ENCODE peak calls at places on chromosomes 16 and 17, in ten cellular contexts. A, B, D, G, U, X, H, S, C and K are unnamed samples.

GRCh38 chr16:48064971-48065370 is 90.8 kb downstream of the ABCC12 start:
- DNase-seq in U (no peak), C (no peak), A (no peak), D (no peak), G (no peak), X (no peak), B (no peak), S (no peak), H (no peak), K (no peak)

GRCh38 chr17:39835038-39835786 is 28.9 kb downstream of the IKZF3 start:
- DNase-seq in U (peak), C (no peak), H (no peak), A (no peak), X (no peak), S (no peak), G (no peak), D (no peak), B (no peak), K (no peak)

GRCh38 chr16:71796501-71796900 is 12.1 kb downstream of the AP1G1 start:
- DNase-seq in G (no peak), D (no peak), S (no peak), A (no peak), B (no peak), U (no peak), C (no peak), H (no peak), X (no peak), K (no peak)

GRCh38 chr17:77580956-77581355 is 377.5 kb upstream of the TNRC6C start:
- DNase-seq in B (peak), H (no peak), D (no peak), U (no peak), X (no peak), C (no peak), A (no peak), S (no peak), G (no peak), K (no peak)

GRCh38 chr16:31268891-31269290 is 9.1 kb downstream of the ITGAM start:
- DNase-seq in H (no peak), D (no peak), S (no peak), A (no peak), G (no peak), X (no peak), B (no peak), U (peak), C (no peak), K (no peak)

GRCh38 chr16:49467540-49468372 is 94.2 kb downstream of the C16orf78 start:
- DNase-seq in A (no peak), C (no peak), D (no peak), G (no peak), X (no peak), U (peak), H (no peak), S (no peak), B (peak), K (no peak)

GRCh38 chr16:73020409-73020884 is 27.5 kb downstream of the ZFHX3 start:
- DNase-seq in S (no peak), X (peak), H (no peak), G (peak), A (peak), C (peak), B (no peak), D (peak), U (no peak), K (peak)

GRCh38 chr17:1829189-1829578 is 518 bp downstream of the SMYD4 start:
- DNase-seq in B (no peak), X (peak), H (no peak), C (peak), G (peak), D (no peak), A (peak), S (no peak), U (no peak), K (peak)

GRCh38 chr16:84925092-84925772 is 86.1 kb downstream of the ZDHHC7 start:
- DNase-seq in A (peak), X (peak), C (peak), B (peak), U (peak), H (no peak), G (peak), S (no peak), D (peak), K (peak)

GRCh38 chr16:57815987-57816745 is 13.9 kb upstream of the KIFC3 start:
- DNase-seq in H (peak), D (peak), S (peak), A (peak), U (peak), X (peak), G (peak), C (peak), B (peak), K (peak)

GRCh38 chr16:1296688-1297412 is 12.6 kb upstream of the UBE2I start:
- DNase-seq in H (no peak), G (peak), S (no peak), B (no peak), C (peak), A (peak), X (peak), D (no peak), U (no peak), K (peak)

DNA sequence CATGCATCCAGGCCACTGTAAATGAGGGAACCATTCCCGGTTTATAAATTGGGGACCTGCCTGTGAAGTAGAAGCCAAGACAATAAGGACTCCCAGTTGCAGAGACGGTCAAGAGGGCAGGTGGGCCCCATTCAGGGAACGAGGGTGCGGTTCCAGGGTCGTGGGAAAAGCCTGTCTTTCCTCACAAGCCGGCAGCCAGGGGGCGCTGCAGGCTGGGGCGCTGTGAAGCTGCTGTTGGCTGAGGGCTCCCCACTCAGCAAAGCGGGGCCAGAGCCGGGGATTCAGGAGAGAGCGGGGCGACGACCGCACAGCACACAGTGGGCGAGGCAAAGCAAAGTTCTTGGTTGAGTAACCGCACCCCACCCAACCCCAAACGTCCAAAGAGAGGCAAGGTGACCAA is 24.9 kb downstream of the CDRT15 start:
- DNase-seq in U (peak), X (no peak), H (no peak), G (no peak), D (peak), A (no peak), B (peak), S (no peak), C (no peak), K (peak)
- TF ChIP-seq CTCF in U (peak), X (no peak), H (peak), G (peak), D (peak), A (no peak), B (peak), S (no peak), C (no peak), K (peak)

GRCh38 chr17:16273499-16273898 is 56.5 kb downstream of the PIGL start:
- DNase-seq in H (no peak), D (no peak), C (peak), B (no peak), S (no peak), U (no peak), A (no peak), X (no peak), G (no peak), K (no peak)
- H3K27ac ChIP-seq in H (no peak), D (no peak), C (no peak), B (no peak), S (no peak), U (no peak), A (no peak), X (no peak), G (no peak), K (no peak)

DNA sequence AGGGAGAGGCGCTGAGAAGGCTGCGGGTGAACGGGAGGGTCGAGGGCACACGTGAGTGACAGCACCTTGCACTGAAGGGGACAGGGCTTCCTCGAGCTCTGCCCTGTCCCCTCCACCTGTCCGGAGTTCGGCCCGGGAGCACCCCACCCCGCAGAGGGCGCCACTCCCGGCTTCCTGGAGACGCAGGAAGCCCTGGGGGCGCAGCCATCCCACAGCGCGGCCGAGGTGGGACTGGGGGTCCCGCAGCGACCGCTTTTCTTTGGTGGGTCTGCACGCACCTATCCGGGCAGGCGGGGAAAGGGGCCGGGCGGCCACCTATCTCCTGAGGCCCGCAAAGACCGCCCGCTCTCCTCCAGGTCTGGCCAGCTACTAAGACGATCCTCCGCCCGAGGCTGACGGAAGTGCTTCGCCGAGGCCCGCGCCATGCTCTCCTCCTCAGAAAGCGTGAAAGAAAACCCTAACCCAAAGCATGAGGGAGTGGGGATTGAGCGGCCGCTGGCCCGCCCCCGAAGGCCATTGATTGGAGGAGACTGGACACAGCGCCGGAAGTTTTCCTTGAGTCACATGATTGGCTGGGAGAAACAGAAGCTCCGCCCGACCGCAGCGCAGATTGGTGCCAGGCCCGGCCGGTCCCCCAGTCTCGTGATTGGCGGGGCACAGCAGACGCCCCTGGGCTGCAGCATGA is 34.4 kb downstream of the DDX19A start:
- DNase-seq in S (peak), G (peak), A (peak), X (peak), H (peak), D (peak), B (peak), U (peak), C (peak), K (peak)
- TF ChIP-seq CTCF in S (no peak), G (peak), A (peak), X (no peak), H (peak), D (peak), B (peak), U (peak), C (peak), K (peak)

GRCh38 chr16:24766057-24766456 is 36.6 kb downstream of the TNRC6A start:
- DNase-seq in X (no peak), S (no peak), U (no peak), C (no peak), A (no peak), B (no peak), G (no peak), H (no peak), D (no peak), K (no peak)
- H3K27ac ChIP-seq in X (no peak), S (no peak), U (no peak), C (no peak), A (no peak), B (no peak), G (no peak), H (no peak), D (no peak), K (no peak)

GRCh38 chr16:78919852-78920251 is 680.7 kb downstream of the MAF start:
- DNase-seq in B (no peak), H (no peak), U (no peak), X (no peak), D (no peak), C (no peak), S (no peak), G (no peak), A (no peak), K (no peak)
- TF ChIP-seq CTCF in B (no peak), H (no peak), U (no peak), X (no peak), D (no peak), C (no peak), S (no peak), G (no peak), A (no peak), K (no peak)

DNA sequence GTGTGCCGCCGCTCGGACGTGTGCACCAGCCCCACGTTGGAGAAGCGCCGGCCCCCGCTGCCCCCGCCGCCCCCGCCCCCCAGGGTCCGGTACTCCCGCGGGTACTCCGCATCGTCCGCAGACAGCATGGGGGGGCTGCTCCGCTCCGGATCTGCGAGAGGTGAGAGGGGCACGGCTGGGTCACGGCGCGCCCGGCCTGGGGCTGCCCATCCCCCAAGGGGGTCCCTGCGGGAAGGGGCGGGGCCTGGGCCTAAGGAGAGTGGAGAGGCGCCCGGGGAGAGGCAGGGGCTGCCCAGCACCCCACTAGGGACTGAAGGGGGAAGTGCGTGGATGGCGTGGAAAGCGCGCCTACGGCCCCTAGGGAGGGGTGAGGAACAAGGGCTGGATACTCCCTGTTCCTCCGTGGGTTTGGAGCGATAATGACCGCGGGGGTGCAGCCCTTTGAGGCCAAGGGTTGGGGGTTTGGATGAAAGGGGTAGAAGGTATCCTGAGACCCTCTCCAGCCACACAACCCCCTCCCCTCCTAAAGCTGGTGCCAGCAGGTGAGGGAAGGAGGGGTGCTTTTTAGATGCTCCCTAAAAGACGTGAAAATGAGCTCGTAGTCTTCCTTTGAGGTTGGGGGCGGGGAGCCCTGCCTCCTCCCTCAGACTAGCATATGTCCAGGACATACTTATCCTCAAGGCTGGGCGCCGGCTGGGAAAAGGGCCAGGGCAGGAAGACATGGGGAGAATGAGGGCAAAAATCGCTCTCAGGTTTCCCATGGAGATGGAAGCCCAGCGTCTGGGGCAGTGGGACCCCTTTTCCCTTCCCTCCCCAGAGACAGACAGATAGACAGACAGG is 26.9 kb downstream of the SRCIN1 start:
- DNase-seq in S (no peak), G (no peak), A (no peak), H (no peak), X (no peak), C (no peak), U (no peak), D (no peak), B (no peak), K (no peak)
- H3K27ac ChIP-seq in S (no peak), G (no peak), A (no peak), H (no peak), X (no peak), C (no peak), U (no peak), D (no peak), B (no peak), K (no peak)

GRCh38 chr16:25395528-25395927 is 137.9 kb upstream of the ZKSCAN2 start:
- DNase-seq in B (no peak), D (no peak), C (no peak), G (no peak), A (no peak), S (no peak), X (no peak), U (no peak), H (no peak), K (no peak)
- TF ChIP-seq CTCF in B (no peak), D (no peak), C (no peak), G (no peak), A (no peak), S (no peak), X (no peak), U (peak), H (no peak), K (no peak)

GRCh38 chr16:2755158-2755557 is 2.7 kb downstream of the SRRM2 start:
- DNase-seq in H (no peak), B (no peak), U (no peak), C (no peak), G (no peak), D (no peak), S (peak), A (no peak), X (no peak), K (no peak)
- H3K27ac ChIP-seq in H (no peak), B (no peak), U (no peak), C (no peak), G (no peak), D (no peak), S (peak), A (no peak), X (no peak), K (no peak)

DNA sequence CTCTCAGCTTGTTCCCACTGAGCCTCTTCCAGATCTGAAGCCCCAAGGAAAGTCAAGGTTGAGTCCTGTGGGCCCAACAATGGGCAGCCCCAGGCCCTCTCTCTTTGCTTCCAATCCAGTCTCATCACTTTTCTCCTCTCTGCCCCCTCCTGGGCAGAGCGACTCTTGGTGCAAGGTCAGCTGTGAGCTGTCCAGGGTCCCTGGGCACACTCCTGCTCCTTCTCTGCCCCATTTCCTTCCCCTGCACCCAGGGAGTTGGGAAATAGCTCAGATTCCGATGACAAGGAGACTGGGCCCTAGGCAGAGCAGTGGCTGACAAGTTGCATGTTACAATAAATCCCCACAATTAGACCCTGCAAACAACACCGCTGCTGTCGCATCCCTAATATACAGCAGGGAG is 16.1 kb upstream of the CRHR1 start:
- DNase-seq in H (no peak), U (peak), C (no peak), B (no peak), A (no peak), D (no peak), G (no peak), X (no peak), S (no peak), K (no peak)
- TF ChIP-seq CTCF in H (no peak), U (peak), C (no peak), B (no peak), A (no peak), D (no peak), G (no peak), X (no peak), S (no peak), K (no peak)

GRCh38 chr16:17343028-17343427 is 127.7 kb downstream of the XYLT1 start:
- DNase-seq in H (no peak), U (no peak), G (peak), X (no peak), D (no peak), C (no peak), A (no peak), S (peak), B (no peak), K (no peak)
- H3K27ac ChIP-seq in H (no peak), U (no peak), G (no peak), X (no peak), D (no peak), C (no peak), A (no peak), S (peak), B (no peak), K (no peak)